ENCODE peak calls at places on chromosomes 5 and 9, in ten cellular contexts. A, S, K, R, B, D, F, H, M and E are unnamed samples.

GRCh38 chr5:135986891-135987401 is 32.2 kb upstream of the LECT2 start:
- DNase-seq in A (no peak), S (no peak), K (no peak), R (peak), B (no peak), D (no peak), F (peak), H (no peak), M (no peak), E (peak)

GRCh38 chr9:85079374-85079773 is 409.8 kb downstream of the NTRK2 start:
- DNase-seq in A (no peak), S (no peak), K (no peak), R (no peak), B (no peak), D (no peak), F (no peak), H (no peak), M (no peak), E (no peak)

GRCh38 chr5:56251918-56252553 is 18.9 kb upstream of the ANKRD55 start:
- DNase-seq in A (no peak), S (no peak), K (no peak), R (peak), B (no peak), D (no peak), F (no peak), H (no peak), M (no peak), E (no peak)

GRCh38 chr5:12777342-12777741 is 873.1 kb upstream of the CTNND2 start:
- DNase-seq in A (no peak), S (no peak), K (no peak), R (no peak), B (no peak), D (no peak), F (no peak), H (peak), M (no peak), E (no peak)

GRCh38 chr9:87816041-87816440 is 66.6 kb upstream of the SPATA31E1 start:
- DNase-seq in A (peak), S (no peak), K (no peak), R (peak), B (no peak), D (no peak), F (no peak), H (no peak), M (no peak), E (no peak)

GRCh38 chr9:130936285-130937117 is 2.5 kb downstream of the FIBCD1 start:
- DNase-seq in A (no peak), S (no peak), K (peak), R (peak), B (no peak), D (no peak), F (peak), H (peak), M (no peak), E (peak)

GRCh38 chr5:141402553-141403328 is at the start of gene PCDHGA9:
- DNase-seq in A (no peak), S (no peak), K (no peak), R (peak), B (peak), D (no peak), F (peak), H (no peak), M (no peak), E (no peak)

GRCh38 chr9:22232971-22233370 is 213.7 kb upstream of the DMRTA1 start:
- DNase-seq in A (no peak), S (no peak), K (no peak), R (no peak), B (no peak), D (no peak), F (no peak), H (no peak), M (no peak), E (no peak)

GRCh38 chr9:133347515-133347984 is 381 bp downstream of the MED22 start:
- DNase-seq in A (peak), S (peak), K (no peak), R (peak), B (peak), D (no peak), F (peak), H (peak), M (no peak), E (peak)

GRCh38 chr5:83777856-83778255 is 57.2 kb upstream of the HAPLN1 start:
- DNase-seq in A (no peak), S (no peak), K (no peak), R (no peak), B (no peak), D (no peak), F (no peak), H (peak), M (no peak), E (peak)

GRCh38 chr5:113118765-113119164 is 142.2 kb downstream of the DCP2 start:
- DNase-seq in A (no peak), S (no peak), K (no peak), R (no peak), B (no peak), D (no peak), F (no peak), H (no peak), M (no peak), E (no peak)

GRCh38 chr5:138282918-138283742 is 8.7 kb upstream of the GFRA3 start:
- DNase-seq in A (peak), S (no peak), K (peak), R (peak), B (peak), D (no peak), F (peak), H (peak), M (peak), E (peak)

GRCh38 chr5:135313946-135314345 is 85.1 kb downstream of the MACROH2A1 start:
- DNase-seq in A (no peak), S (no peak), K (no peak), R (no peak), B (no peak), D (no peak), F (no peak), H (no peak), M (no peak), E (no peak)

GRCh38 chr9:126902160-126902559 is 12.4 kb upstream of the RALGPS1 start:
- DNase-seq in A (no peak), S (no peak), K (no peak), R (no peak), B (no peak), D (no peak), F (no peak), H (no peak), M (no peak), E (no peak)

GRCh38 chr5:76527685-76528161 is 95.5 kb downstream of the F2RL2 start:
- DNase-seq in A (no peak), S (no peak), K (no peak), R (peak), B (no peak), D (no peak), F (no peak), H (peak), M (no peak), E (no peak)

GRCh38 chr9:78970375-78970774 is 601.4 kb upstream of the TLE4 start:
- DNase-seq in A (no peak), S (no peak), K (no peak), R (no peak), B (no peak), D (no peak), F (no peak), H (peak), M (no peak), E (no peak)

GRCh38 chr5:78640622-78641021 is 8.0 kb downstream of the LHFPL2 start:
- DNase-seq in A (no peak), S (no peak), K (no peak), R (peak), B (no peak), D (no peak), F (no peak), H (peak), M (no peak), E (no peak)

GRCh38 chr5:138664276-138664943 is 88.8 kb upstream of the CTNNA1 start:
- DNase-seq in A (no peak), S (no peak), K (no peak), R (peak), B (no peak), D (no peak), F (peak), H (peak), M (no peak), E (no peak)

GRCh38 chr5:175859422-175859821 is 12.0 kb upstream of the CPLX2 start:
- DNase-seq in A (no peak), S (no peak), K (no peak), R (no peak), B (no peak), D (no peak), F (no peak), H (no peak), M (no peak), E (peak)

GRCh38 chr5:130747556-130747955 is 417.5 kb downstream of the HINT1 start:
- DNase-seq in A (no peak), S (no peak), K (no peak), R (no peak), B (no peak), D (no peak), F (no peak), H (no peak), M (no peak), E (no peak)

GRCh38 chr5:176543428-176544182 is 5.5 kb upstream of the CDHR2 start:
- DNase-seq in A (peak), S (peak), K (peak), R (peak), B (peak), D (peak), F (peak), H (peak), M (no peak), E (peak)

GRCh38 chr5:94113-94892 is 2.3 kb downstream of the PLEKHG4B start:
- DNase-seq in A (no peak), S (no peak), K (no peak), R (no peak), B (no peak), D (no peak), F (no peak), H (no peak), M (no peak), E (peak)

GRCh38 chr5:169029661-169030274 is 271.2 kb downstream of the SLIT3 start:
- DNase-seq in A (no peak), S (no peak), K (no peak), R (peak), B (no peak), D (no peak), F (peak), H (no peak), M (no peak), E (no peak)

GRCh38 chr5:116084231-116084630 is 594 bp upstream of the COMMD10 start:
- DNase-seq in A (peak), S (no peak), K (no peak), R (peak), B (peak), D (peak), F (peak), H (no peak), M (no peak), E (peak)

GRCh38 chr5:143200781-143201398 is 202.6 kb downstream of the NR3C1 start:
- DNase-seq in A (no peak), S (no peak), K (no peak), R (peak), B (no peak), D (no peak), F (peak), H (peak), M (no peak), E (peak)

GRCh38 chr5:142017832-142018427 is 5.1 kb upstream of the GNPDA1 start:
- DNase-seq in A (no peak), S (no peak), K (no peak), R (peak), B (no peak), D (no peak), F (no peak), H (peak), M (no peak), E (no peak)

GRCh38 chr9:73037613-73038012 is 84.8 kb upstream of the ALDH1A1 start:
- DNase-seq in A (no peak), S (no peak), K (no peak), R (no peak), B (no peak), D (no peak), F (no peak), H (peak), M (no peak), E (no peak)

GRCh38 chr5:116970318-116970717 is 395.7 kb upstream of the SEMA6A start:
- DNase-seq in A (no peak), S (no peak), K (no peak), R (no peak), B (peak), D (no peak), F (no peak), H (peak), M (no peak), E (no peak)

GRCh38 chr9:18238752-18239151 is 235.2 kb upstream of the ADAMTSL1 start:
- DNase-seq in A (no peak), S (no peak), K (no peak), R (peak), B (no peak), D (no peak), F (no peak), H (peak), M (no peak), E (no peak)

GRCh38 chr9:95305770-95306492 is 11.6 kb downstream of the FANCC start:
- DNase-seq in A (no peak), S (no peak), K (no peak), R (peak), B (no peak), D (no peak), F (peak), H (peak), M (no peak), E (no peak)

GRCh38 chr5:77518304-77518703 is 26.2 kb upstream of the WDR41 start:
- DNase-seq in A (no peak), S (no peak), K (no peak), R (peak), B (peak), D (no peak), F (no peak), H (peak), M (peak), E (no peak)

GRCh38 chr5:142844881-142845280 is 74.7 kb downstream of the ARHGAP26 start:
- DNase-seq in A (no peak), S (no peak), K (no peak), R (no peak), B (no peak), D (no peak), F (no peak), H (no peak), M (no peak), E (no peak)

GRCh38 chr5:116475232-116475828 is 99.3 kb downstream of the SEMA6A start:
- DNase-seq in A (no peak), S (no peak), K (no peak), R (no peak), B (no peak), D (no peak), F (no peak), H (no peak), M (no peak), E (no peak)

GRCh38 chr9:108836319-108836718 is 19.5 kb downstream of the ACTL7B start:
- DNase-seq in A (no peak), S (no peak), K (no peak), R (no peak), B (no peak), D (no peak), F (no peak), H (peak), M (no peak), E (no peak)

GRCh38 chr5:149260761-149261160 is 10.9 kb upstream of the AFAP1L1 start:
- DNase-seq in A (no peak), S (no peak), K (no peak), R (no peak), B (no peak), D (no peak), F (no peak), H (peak), M (no peak), E (no peak)

GRCh38 chr9:96453625-96454024 is 3.7 kb downstream of the HABP4 start:
- DNase-seq in A (no peak), S (no peak), K (no peak), R (peak), B (peak), D (no peak), F (peak), H (peak), M (no peak), E (peak)

GRCh38 chr9:36728651-36729520 is 156.2 kb downstream of the MELK start:
- DNase-seq in A (peak), S (peak), K (peak), R (peak), B (peak), D (peak), F (peak), H (peak), M (peak), E (peak)